ENCODE peak calls at places on chromosomes 4 and X, in seven cellular contexts. E is mesendoderm, F is H9, T is H1, H is IMR-90, R is mesenchymal stem cell, O is neuronal stem cell. S is an unnamed sample.

GRCh38 chr4:145878501-145879435 is 59.9 kb downstream of the ZNF827 start:
- DNase-seq in E (no peak), F (no peak), T (no peak), H (peak; percentile 85), R (peak; percentile 54), O (no peak), S (no peak)

GRCh38 chr4:24850669-24851068 is 55.3 kb downstream of the SOD3 start:
- DNase-seq in E (peak; percentile 16), F (no peak), T (no peak), H (peak; percentile 94), R (peak; percentile 82), O (no peak), S (no peak)

GRCh38 chr4:151563194-151563593 is 154.2 kb downstream of the FHIP1A start:
- DNase-seq in E (no peak), F (no peak), T (no peak), H (no peak), R (no peak), O (no peak), S (no peak)

GRCh38 chrX:24298191-24298590 is 15.7 kb downstream of the SUPT20HL2 start:
- DNase-seq in E (no peak), F (peak; percentile 45), T (no peak), H (peak; percentile 4), R (peak; percentile 4), O (no peak), S (no peak)

GRCh38 chr4:105088110-105088879 is 58.4 kb upstream of the TET2 start:
- DNase-seq in E (peak; percentile 82), F (peak; percentile 48), T (peak; percentile 43), H (peak; percentile 98), R (peak; percentile 93), O (no peak), S (peak; percentile 95)

GRCh38 chr4:171718069-171718468 is 95.1 kb upstream of the GALNTL6 start:
- DNase-seq in E (peak; percentile 2), F (no peak), T (no peak), H (no peak), R (no peak), O (no peak), S (no peak)

GRCh38 chr4:37733230-37733904 is 47.2 kb upstream of the RELL1 start:
- DNase-seq in E (no peak), F (no peak), T (no peak), H (no peak), R (no peak), O (no peak), S (no peak)

GRCh38 chrX:40147399-40148188 is 49.8 kb upstream of the BCOR start:
- DNase-seq in E (peak; percentile 32), F (peak; percentile 60), T (no peak), H (no peak), R (peak; percentile 17), O (no peak), S (peak; percentile 41)

GRCh38 chr4:136925203-136925602 is 607.1 kb downstream of the PCDH18 start:
- DNase-seq in E (no peak), F (no peak), T (no peak), H (no peak), R (no peak), O (no peak), S (no peak)

GRCh38 chr4:165873298-165874071 is 448 bp downstream of the TLL1 start:
- DNase-seq in E (peak; percentile 47), F (peak; percentile 48), T (no peak), H (no peak), R (peak; percentile 30), O (peak; percentile 48), S (peak; percentile 61)

GRCh38 chr4:5980436-5981155 is 37.6 kb downstream of the C4orf50 start:
- DNase-seq in E (peak; percentile 49), F (peak; percentile 11), T (no peak), H (no peak), R (no peak), O (no peak), S (no peak)

GRCh38 chr4:76194325-76194724 is 19.3 kb downstream of the SCARB2 start:
- DNase-seq in E (no peak), F (no peak), T (no peak), H (peak; percentile 94), R (peak; percentile 94), O (no peak), S (peak; percentile 66)

GRCh38 chrX:68807818-68808217 is 21.0 kb upstream of the EFNB1 start:
- DNase-seq in E (peak; percentile 58), F (no peak), T (no peak), H (no peak), R (peak; percentile 12), O (no peak), S (peak; percentile 69)

GRCh38 chrX:67334323-67334722 is 209.5 kb upstream of the AR start:
- DNase-seq in E (no peak), F (no peak), T (no peak), H (no peak), R (no peak), O (no peak), S (no peak)

GRCh38 chr4:118911162-118911791 is 22.6 kb downstream of the SYNPO2 start:
- DNase-seq in E (no peak), F (no peak), T (no peak), H (peak; percentile 78), R (no peak), O (no peak), S (no peak)

GRCh38 chr4:109611045-109611616 is 51.1 kb downstream of the MCUB start:
- DNase-seq in E (peak; percentile 39), F (no peak), T (no peak), H (peak; percentile 82), R (peak; percentile 26), O (no peak), S (peak; percentile 79)

GRCh38 chr4:30720656-30721352 is 635 bp downstream of the PCDH7 start:
- DNase-seq in E (peak; percentile 80), F (peak; percentile 59), T (no peak), H (peak; percentile 61), R (peak; percentile 79), O (peak; percentile 48), S (no peak)

GRCh38 chr4:103996637-103997036 is 276.9 kb upstream of the TACR3 start:
- DNase-seq in E (peak; percentile 98), F (peak; percentile 82), T (peak; percentile 29), H (no peak), R (peak; percentile 91), O (peak; percentile 51), S (peak; percentile 75)

GRCh38 chrX:136954930-136955329 is 74.4 kb upstream of the RBMX start:
- DNase-seq in E (peak; percentile 3), F (no peak), T (no peak), H (peak; percentile 46), R (peak; percentile 29), O (no peak), S (peak; percentile 31)

GRCh38 chrX:51891821-51892551 is 1.4 kb upstream of the MAGED1 start:
- DNase-seq in E (peak; percentile 41), F (no peak), T (no peak), H (peak; percentile 69), R (peak; percentile 39), O (no peak), S (peak; percentile 68)

GRCh38 chr4:120977435-120977997 is 55.0 kb upstream of the PRDM5 start:
- DNase-seq in E (peak; percentile 86), F (peak; percentile 44), T (no peak), H (peak; percentile 70), R (peak; percentile 57), O (no peak), S (peak; percentile 74)

GRCh38 chrX:19178402-19178801 is 56.1 kb upstream of the ADGRG2 start:
- DNase-seq in E (no peak), F (no peak), T (no peak), H (no peak), R (no peak), O (no peak), S (no peak)

GRCh38 chr4:46549125-46549524 is 159.2 kb upstream of the GABRA2 start:
- DNase-seq in E (no peak), F (no peak), T (no peak), H (no peak), R (no peak), O (no peak), S (no peak)

GRCh38 chr4:1739358-1739757 is 18.0 kb downstream of the TACC3 start:
- DNase-seq in E (no peak), F (no peak), T (no peak), H (no peak), R (no peak), O (no peak), S (no peak)

GRCh38 chrX:45712067-45712466 is 511.4 kb upstream of the DIPK2B start:
- DNase-seq in E (no peak), F (no peak), T (no peak), H (peak; percentile 65), R (peak; percentile 42), O (no peak), S (no peak)

GRCh38 chr4:113300384-113301011 is 251.0 kb downstream of the ANK2 start:
- DNase-seq in E (peak; percentile 26), F (no peak), T (no peak), H (peak; percentile 90), R (peak; percentile 91), O (no peak), S (peak; percentile 14)

GRCh38 chrX:64191281-64192010 is 14.1 kb downstream of the AMER1 start:
- DNase-seq in E (no peak), F (no peak), T (no peak), H (no peak), R (no peak), O (no peak), S (no peak)

GRCh38 chr4:159455675-159456235 is 352.9 kb downstream of the RAPGEF2 start:
- DNase-seq in E (peak; percentile 65), F (no peak), T (no peak), H (peak; percentile 55), R (peak; percentile 64), O (peak; percentile 18), S (peak; percentile 22)

GRCh38 chrX:52217494-52218160 is 32.9 kb downstream of the MAGED4 start:
- DNase-seq in E (peak; percentile 78), F (peak; percentile 63), T (peak; percentile 9), H (no peak), R (no peak), O (no peak), S (no peak)

DNA sequence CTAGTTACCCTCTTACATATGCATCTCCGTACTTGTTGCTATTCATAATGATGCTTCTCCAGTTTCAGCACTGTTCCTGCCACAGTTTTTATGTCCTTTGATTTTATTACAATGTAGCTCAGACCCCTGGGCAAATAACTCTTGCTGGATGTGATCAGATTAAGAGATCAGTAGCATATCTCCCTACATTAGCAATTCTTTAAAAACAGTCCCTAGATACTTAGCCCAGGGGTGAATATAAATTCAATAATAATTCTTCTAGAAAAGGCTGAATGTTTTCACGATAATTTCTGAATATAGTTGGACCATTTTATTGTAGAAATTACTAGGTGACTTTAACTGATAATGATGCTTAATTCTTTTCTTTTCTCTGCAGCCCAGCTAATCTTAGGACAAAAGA is 696.6 kb downstream of the ADGRL3 start:
- DNase-seq in E (no peak), F (no peak), T (no peak), H (no peak), R (no peak), O (no peak), S (no peak)
- H2BK5ac ChIP-seq in E (no peak overlapping the region), F (no peak overlapping the region), T (no peak overlapping the region), H (no peak overlapping the region), R (no peak overlapping the region), O (no peak overlapping the region), S (no peak overlapping the region)

GRCh38 chr4:186158966-186159365 is 32.4 kb upstream of the CYP4V2 start:
- DNase-seq in E (no peak), F (no peak), T (no peak), H (no peak), R (no peak), O (no peak), S (no peak)
- H2BK5ac ChIP-seq in E (no peak overlapping the region), F (no peak overlapping the region), T (no peak overlapping the region), H (no peak overlapping the region), R (no peak overlapping the region), O (no peak overlapping the region), S (no peak overlapping the region)

GRCh38 chr4:158080354-158080753 is 92.5 kb downstream of the GASK1B start:
- DNase-seq in E (peak; percentile 14), F (no peak), T (no peak), H (no peak), R (no peak), O (no peak), S (no peak)
- H2BK5ac ChIP-seq in E (no peak overlapping the region), F (no peak overlapping the region), T (no peak overlapping the region), H (no peak overlapping the region), R (no peak overlapping the region), O (no peak overlapping the region), S (no peak overlapping the region)

GRCh38 chrX:12741416-12741815 is 49.8 kb upstream of the PRPS2 start:
- DNase-seq in E (no peak), F (no peak), T (no peak), H (no peak), R (no peak), O (no peak), S (peak; percentile 77)
- H2BK5ac ChIP-seq in E (no peak overlapping the region), F (no peak overlapping the region), T (no peak overlapping the region), H (no peak overlapping the region), R (no peak overlapping the region), O (no peak overlapping the region), S (no peak overlapping the region)